ENCODE peak calls at places on chromosomes 7 and 10, in six cellular contexts. G, W, E, Q, F and C are unnamed samples.

GRCh38 chr7:142583424-142583823 is 165.8 kb upstream of the PRSS1 start:
- DNase-seq in W (peak), Q (no peak), E (no peak), F (no peak), G (no peak), C (no peak)

GRCh38 chr7:129110575-129111376 is 33.7 kb upstream of the TSPAN33 start:
- DNase-seq in Q (no peak), G (peak), E (no peak), F (peak), W (no peak), C (no peak)

GRCh38 chr10:49606981-49607535 is 3.1 kb upstream of the SLC18A3 start:
- DNase-seq in Q (no peak), F (peak), W (no peak), G (peak), E (peak), C (peak)

GRCh38 chr7:21675255-21675654 is 132.4 kb downstream of the DNAH11 start:
- DNase-seq in G (no peak), W (no peak), F (no peak), Q (no peak), E (no peak), C (no peak)

GRCh38 chr10:97498076-97498840 is at the start of gene MMS19:
- DNase-seq in W (peak), G (peak), Q (peak), F (peak), E (peak), C (peak)

GRCh38 chr7:154871483-154871882 is 131.4 kb downstream of the PAXIP1 start:
- DNase-seq in W (no peak), F (no peak), Q (no peak), G (no peak), E (no peak), C (no peak)

GRCh38 chr10:28593811-28594210 is 60.9 kb downstream of the WAC start:
- DNase-seq in G (no peak), W (no peak), F (no peak), E (no peak), Q (no peak), C (no peak)

GRCh38 chr7:17849504-17849903 is 90.8 kb downstream of the SNX13 start:
- DNase-seq in Q (no peak), W (no peak), G (no peak), E (no peak), F (peak), C (no peak)

GRCh38 chr10:97601268-97602215 is 12.0 kb downstream of the C10orf62 start:
- DNase-seq in E (no peak), F (no peak), Q (no peak), G (no peak), W (no peak), C (no peak)

GRCh38 chr7:114879554-114879953 is 42.3 kb upstream of the MDFIC start:
- DNase-seq in G (no peak), E (no peak), F (no peak), W (no peak), Q (no peak), C (no peak)

GRCh38 chr7:66974986-66975590 is 20.3 kb downstream of the SBDS start:
- DNase-seq in G (peak), W (no peak), E (no peak), F (no peak), Q (no peak), C (no peak)

GRCh38 chr10:110352930-110353243 is 48.2 kb upstream of the SMNDC1 start:
- DNase-seq in Q (no peak), G (no peak), E (no peak), W (no peak), F (no peak), C (no peak)

GRCh38 chr7:124130-124949 is 68.0 kb upstream of the FAM20C start:
- DNase-seq in G (peak), Q (no peak), F (no peak), W (no peak), E (no peak), C (no peak)

GRCh38 chr7:129298268-129298893 is 73.6 kb downstream of the AHCYL2 start:
- DNase-seq in F (peak), Q (no peak), W (no peak), G (peak), E (peak), C (peak)

GRCh38 chr10:33193867-33194521 is 140.5 kb downstream of the NRP1 start:
- DNase-seq in F (peak), E (no peak), W (no peak), G (no peak), Q (no peak), C (no peak)

GRCh38 chr7:101140339-101140699 is 13.4 kb downstream of the SERPINE1 start:
- DNase-seq in W (no peak), E (no peak), G (peak), F (no peak), Q (no peak), C (no peak)

GRCh38 chr7:123600876-123601275 is 745 bp upstream of the ASB15 start:
- DNase-seq in E (no peak), G (no peak), Q (no peak), F (no peak), W (no peak), C (no peak)

GRCh38 chr7:98217623-98218582 is 6.7 kb downstream of the BHLHA15 start:
- DNase-seq in W (no peak), Q (no peak), F (peak), E (no peak), G (no peak), C (no peak)

GRCh38 chr10:44618910-44619309 is 234.0 kb upstream of the CXCL12 start:
- DNase-seq in G (no peak), F (no peak), Q (no peak), E (no peak), W (no peak), C (no peak)

GRCh38 chr7:82044497-82045080 is 274.7 kb upstream of the HGF start:
- DNase-seq in F (peak), E (no peak), G (peak), Q (no peak), W (no peak), C (no peak)

GRCh38 chr10:69272620-69273019 is 5.7 kb upstream of the HK1 start:
- DNase-seq in E (no peak), W (no peak), Q (no peak), F (no peak), G (no peak), C (no peak)

GRCh38 chr10:32938554-32939061 is 19.4 kb downstream of the ITGB1 start:
- DNase-seq in G (no peak), E (no peak), F (peak), Q (no peak), W (no peak), C (no peak)

GRCh38 chr7:46459942-46460341 is 538.9 kb upstream of the IGFBP3 start:
- DNase-seq in W (no peak), G (no peak), F (no peak), Q (no peak), E (no peak), C (no peak)

GRCh38 chr7:134024729-134025128 is 102.4 kb upstream of the LRGUK start:
- DNase-seq in Q (no peak), F (no peak), G (no peak), W (no peak), E (no peak), C (no peak)

GRCh38 chr7:33128990-33129805 is at the start of gene BBS9:
- DNase-seq in Q (peak), W (peak), F (peak), E (peak), G (peak), C (peak)

GRCh38 chr7:150778738-150779301 is 21.3 kb downstream of the TMEM176B start:
- DNase-seq in Q (peak), E (no peak), F (peak), W (no peak), G (peak), C (no peak)

GRCh38 chr7:86942081-86942480 is 117.4 kb downstream of the ELAPOR2 start:
- DNase-seq in G (no peak), Q (no peak), E (no peak), F (peak), W (no peak), C (no peak)

GRCh38 chr7:26022578-26022977 is 129.4 kb upstream of the NFE2L3 start:
- DNase-seq in F (no peak), Q (no peak), W (no peak), G (no peak), E (no peak), C (no peak)

GRCh38 chr10:24465899-24466615 is 257.1 kb downstream of the KIAA1217 start:
- DNase-seq in W (peak), F (peak), G (no peak), E (no peak), Q (no peak), C (no peak)

GRCh38 chr10:93319855-93320254 is 162.3 kb downstream of the MYOF start:
- DNase-seq in E (no peak), F (no peak), G (no peak), Q (no peak), W (no peak), C (no peak)

GRCh38 chr7:91266067-91266930 is 2.1 kb downstream of the FZD1 start:
- DNase-seq in W (no peak), F (no peak), Q (no peak), G (no peak), E (no peak), C (no peak)

GRCh38 chr7:49453486-49453885 is 320.0 kb upstream of the VWC2 start:
- DNase-seq in Q (no peak), E (no peak), G (no peak), F (no peak), W (no peak), C (no peak)

GRCh38 chr7:69882269-69882668 is 284.0 kb downstream of the AUTS2 start:
- DNase-seq in E (no peak), G (no peak), Q (no peak), F (no peak), W (no peak), C (no peak)

GRCh38 chr7:158007697-158008257 is 579.8 kb downstream of the PTPRN2 start:
- DNase-seq in F (no peak), G (no peak), W (no peak), Q (no peak), E (no peak), C (no peak)
- TF ChIP-seq POLR2A in F (no peak), G (no peak), W (no peak), Q (no peak), E (no peak), C (no peak)

GRCh38 chr10:131269776-131270460 is 41.6 kb downstream of the TCERG1L start:
- DNase-seq in F (no peak), E (no peak), Q (no peak), G (no peak), W (no peak), C (no peak)

GRCh38 chr10:131271966-131272365 is 39.6 kb downstream of the TCERG1L start:
- DNase-seq in Q (no peak), E (no peak), W (no peak), F (no peak), G (no peak), C (no peak)

GRCh38 chr10:131272897-131273451 is 38.5 kb downstream of the TCERG1L start:
- DNase-seq in W (no peak), E (no peak), G (no peak), F (no peak), Q (no peak), C (no peak)

GRCh38 chr10:131271195-131271880 is 40.2 kb downstream of the TCERG1L start:
- DNase-seq in F (no peak), G (no peak), E (no peak), Q (no peak), W (no peak), C (no peak)

GRCh38 chr10:131270461-131271190 is 40.9 kb downstream of the TCERG1L start:
- DNase-seq in F (no peak), W (no peak), G (no peak), E (no peak), Q (no peak), C (no peak)
- TF ChIP-seq TAF1 in F (no peak), W (no peak), G (no peak), E (no peak), Q (no peak), C (no peak)

DNA sequence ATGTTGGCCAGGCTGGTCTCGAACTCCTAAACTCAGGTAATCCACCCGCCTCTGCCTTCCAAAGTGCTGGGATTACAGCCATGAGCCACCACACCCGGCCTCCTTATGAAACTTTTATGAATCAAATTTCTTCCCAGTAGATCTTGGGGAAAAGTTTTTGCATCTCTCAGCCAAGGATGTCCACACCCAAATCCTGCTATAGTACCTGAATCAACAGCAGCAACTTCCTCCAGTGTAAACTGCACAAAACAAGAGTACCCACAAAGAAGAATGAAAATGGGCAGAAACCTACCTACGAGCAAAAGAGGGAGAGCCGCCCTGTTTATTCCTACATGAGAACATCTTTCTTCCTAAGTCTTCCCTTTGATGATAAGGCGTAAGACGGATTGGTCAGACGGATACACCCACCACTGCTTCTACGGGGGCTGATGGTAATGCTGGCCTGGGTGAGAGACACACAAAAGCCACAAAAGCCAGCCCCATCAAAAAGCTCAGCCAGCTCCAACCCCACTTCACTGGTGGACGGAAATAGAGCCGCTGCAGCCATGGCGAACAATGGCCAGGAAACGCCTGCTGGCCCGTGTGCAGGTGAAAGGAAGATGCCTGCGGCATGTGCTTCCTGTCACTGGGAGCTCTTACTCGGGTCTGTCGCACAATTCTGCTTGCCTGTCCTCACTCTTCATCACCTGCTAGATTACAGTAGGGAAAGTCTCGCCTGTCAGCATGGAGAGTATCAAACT is 10.4 kb downstream of the JCAD start:
- DNase-seq in F (no peak), Q (no peak), W (no peak), E (no peak), G (no peak), C (no peak)
- TF ChIP-seq POLR2A in F (no peak), Q (no peak), W (no peak), E (no peak), G (no peak), C (no peak)

GRCh38 chr10:73433538-73433867 is at the start of gene MSS51:
- DNase-seq in E (no peak), W (no peak), G (no peak), F (no peak), Q (no peak), C (no peak)
- TF ChIP-seq TAF1 in E (no peak), W (no peak), G (no peak), F (no peak), Q (no peak), C (no peak)

GRCh38 chr7:30505174-30505697 is 607 bp upstream of the GGCT start:
- DNase-seq in W (no peak), Q (no peak), G (no peak), F (no peak), E (no peak), C (no peak)
- TF ChIP-seq POLR2A in W (no peak), Q (no peak), G (no peak), F (no peak), E (no peak), C (no peak)

GRCh38 chr10:125102216-125102615 is 58.1 kb downstream of the CTBP2 start:
- DNase-seq in E (no peak), W (no peak), G (no peak), Q (no peak), F (peak), C (no peak)
- TF ChIP-seq TAF1 in E (no peak), W (no peak), G (no peak), Q (no peak), F (no peak), C (no peak)

DNA sequence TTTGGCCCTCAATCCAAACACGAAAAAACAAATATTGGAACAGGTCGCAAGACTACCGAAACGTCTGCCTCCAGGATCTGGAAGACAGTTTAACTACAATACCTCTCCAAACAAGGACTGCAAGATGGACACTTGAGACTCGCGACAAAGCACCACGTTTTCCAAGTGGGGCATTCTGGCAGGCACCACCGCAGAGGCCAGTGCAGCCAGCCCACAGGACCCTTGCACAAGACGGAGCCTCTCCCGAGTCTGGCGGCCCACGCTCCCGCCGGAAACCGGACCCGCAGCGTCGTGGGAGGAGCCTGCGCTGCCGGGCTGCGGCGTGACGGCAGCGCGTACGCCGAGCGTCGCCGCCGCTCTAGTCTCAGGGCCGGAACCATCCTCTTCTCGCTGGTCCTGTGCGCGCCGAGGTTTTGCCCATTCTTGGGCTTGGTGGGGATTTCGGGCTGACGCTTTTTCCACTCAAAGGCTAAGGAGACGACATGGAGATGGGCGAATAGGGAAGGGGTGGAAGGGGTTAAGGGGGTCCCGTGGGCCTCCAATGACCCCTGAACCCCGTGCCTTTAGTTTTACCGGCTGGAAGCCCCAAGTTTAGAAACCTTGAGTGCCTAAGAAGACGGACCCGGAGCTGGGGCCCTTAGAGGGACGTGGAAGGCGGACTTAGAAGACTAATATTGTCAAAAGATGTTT is at the start of gene ORC5:
- DNase-seq in G (peak), E (peak), F (peak), W (peak), Q (peak), C (peak)
- TF ChIP-seq POLR2A in G (peak), E (peak), F (peak), W (peak), Q (peak), C (peak)